ENCODE peak calls at places on chromosomes 13 and 19, in six cellular contexts. J is thoracic aorta, F is mammary epithelial cell, T is GM12878, Y is cardiac muscle cell, H is psoas muscle. B is an unnamed sample.

GRCh38 chr13:101231751-101232428 is 184.4 kb downstream of the NALCN start:
- DNase-seq in Y (no peak), J (no peak), T (no peak), F (peak), H (no peak), B (no peak)

GRCh38 chr13:23950736-23951510 is 53.6 kb upstream of the C1QTNF9B start:
- DNase-seq in F (no peak), T (no peak), Y (no peak), H (no peak), J (no peak), B (no peak)

GRCh38 chr19:13729859-13730258 is 34.5 kb upstream of the MRI1 start:
- DNase-seq in H (no peak), Y (no peak), T (no peak), J (no peak), F (no peak), B (no peak)

GRCh38 chr19:8654591-8655339 is 24.3 kb downstream of the NFILZ start:
- DNase-seq in Y (peak), J (no peak), H (peak), T (no peak), F (peak), B (peak)

GRCh38 chr19:15128162-15128770 is 21.1 kb downstream of the SYDE1 start:
- DNase-seq in F (no peak), H (no peak), Y (no peak), T (no peak), J (no peak), B (no peak)

GRCh38 chr19:6801397-6802086 is 29.0 kb downstream of the VAV1 start:
- DNase-seq in F (no peak), J (no peak), Y (peak), T (peak), H (peak), B (no peak)

GRCh38 chr13:40384976-40385857 is 281.2 kb downstream of the FOXO1 start:
- DNase-seq in J (no peak), Y (no peak), H (no peak), F (peak), T (no peak), B (no peak)

GRCh38 chr19:18013621-18014111 is 5.7 kb downstream of the ARRDC2 start:
- DNase-seq in J (no peak), F (no peak), Y (peak), H (peak), T (no peak), B (no peak)

GRCh38 chr13:32164622-32165268 is 133.2 kb downstream of the FRY start:
- DNase-seq in T (peak), J (no peak), H (no peak), F (no peak), Y (peak), B (peak)

GRCh38 chr19:45238556-45238955 is 6.7 kb downstream of the EXOC3L2 start:
- DNase-seq in J (no peak), Y (no peak), F (no peak), T (no peak), H (no peak), B (no peak)

GRCh38 chr13:43764349-43764748 is 22.4 kb downstream of the ENOX1 start:
- DNase-seq in F (no peak), Y (no peak), J (no peak), T (no peak), H (no peak), B (no peak)

GRCh38 chr13:31945202-31945978 is 86.2 kb upstream of the FRY start:
- DNase-seq in J (no peak), F (peak), T (no peak), H (peak), Y (peak), B (no peak)

GRCh38 chr19:38145627-38146026 is 78.4 kb downstream of the DPF1 start:
- DNase-seq in Y (no peak), T (no peak), J (no peak), F (no peak), H (no peak), B (no peak)

GRCh38 chr19:44553478-44554171 is 24.1 kb upstream of the CEACAM20 start:
- DNase-seq in H (no peak), J (no peak), T (no peak), Y (no peak), F (peak), B (no peak)

GRCh38 chr13:28494861-28495585 is at the start of gene FLT1:
- DNase-seq in J (no peak), Y (peak), F (peak), H (peak), T (no peak), B (peak)

GRCh38 chr19:50723735-50724521 is 764 bp downstream of the CLEC11A start:
- DNase-seq in H (no peak), J (no peak), T (no peak), Y (no peak), F (no peak), B (no peak)

GRCh38 chr13:43221611-43222010 is 198.2 kb downstream of the DNAJC15 start:
- DNase-seq in H (no peak), T (no peak), F (no peak), Y (no peak), J (no peak), B (no peak)

GRCh38 chr13:110349239-110349638 is 42.2 kb downstream of the COL4A2 start:
- DNase-seq in J (no peak), F (no peak), T (no peak), Y (no peak), H (no peak), B (peak)

GRCh38 chr13:101554420-101555125 is 102.1 kb downstream of the ITGBL1 start:
- DNase-seq in H (no peak), T (no peak), F (peak), J (no peak), Y (no peak), B (peak)

GRCh38 chr13:25493930-25494707 is 122.3 kb downstream of the ATP8A2 start:
- DNase-seq in H (no peak), Y (peak), J (no peak), F (no peak), T (no peak), B (peak)

GRCh38 chr19:9323557-9323918 is 441 bp upstream of the ZNF559 start:
- DNase-seq in H (peak), T (peak), Y (peak), F (peak), J (peak), B (peak)

GRCh38 chr19:39631626-39632025 is 24.1 kb upstream of the LGALS16 start:
- DNase-seq in Y (no peak), T (no peak), J (no peak), H (no peak), F (no peak), B (no peak)

GRCh38 chr13:112896736-112897602 is 72.0 kb upstream of the MCF2L start:
- DNase-seq in H (peak), T (no peak), F (no peak), J (no peak), Y (no peak), B (peak)

GRCh38 chr13:26406791-26407190 is 150.7 kb upstream of the WASF3 start:
- DNase-seq in Y (no peak), T (no peak), F (no peak), J (no peak), H (no peak), B (no peak)

DNA sequence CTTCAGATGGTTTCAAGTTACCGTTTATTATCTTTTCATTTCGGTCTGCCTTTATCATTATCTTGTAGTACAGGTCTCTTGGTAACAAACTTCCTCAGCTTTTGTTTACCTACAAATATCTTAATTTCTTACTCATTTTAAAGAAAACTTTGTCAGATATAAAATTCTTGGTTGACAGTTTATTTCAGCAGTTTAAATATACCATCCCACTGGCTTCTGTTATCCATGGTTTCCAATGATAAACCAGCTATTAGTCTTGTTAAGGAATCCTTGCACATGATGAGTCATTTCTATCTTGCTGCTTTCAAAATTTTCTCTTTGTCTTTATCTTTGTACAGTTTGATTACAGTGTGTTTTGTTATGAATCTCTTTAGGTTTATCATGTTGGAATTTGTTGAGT is 308.3 kb upstream of the SPRY2 start:
- DNase-seq in J (no peak), T (no peak), H (no peak), Y (no peak), F (no peak), B (no peak)
- H3K27ac ChIP-seq in J (no peak), T (no peak), H (no peak), Y (no peak), F (no peak), B (no peak)

GRCh38 chr19:1718382-1719315 is 34.7 kb upstream of the ONECUT3 start:
- DNase-seq in H (no peak), J (no peak), T (no peak), F (no peak), Y (no peak), B (no peak)

GRCh38 chr19:1717200-1717969 is 35.9 kb upstream of the ONECUT3 start:
- DNase-seq in H (no peak), F (no peak), T (no peak), J (no peak), Y (no peak), B (no peak)

GRCh38 chr19:1717970-1718264 is 35.4 kb upstream of the ONECUT3 start:
- DNase-seq in Y (no peak), H (no peak), F (no peak), J (no peak), T (no peak), B (no peak)

GRCh38 chr19:1719519-1719918 is 33.8 kb upstream of the ONECUT3 start:
- DNase-seq in T (no peak), J (no peak), Y (no peak), F (no peak), H (no peak), B (no peak)

GRCh38 chr19:1720237-1720636 is 33.1 kb upstream of the ONECUT3 start:
- DNase-seq in T (no peak), F (no peak), H (no peak), Y (no peak), J (no peak), B (no peak)
- TF ChIP-seq CTCF in T (no peak), F (no peak), H (no peak), Y (no peak), J (no peak), B (peak)

GRCh38 chr13:33694546-33694945 is 123.4 kb upstream of the RFC3 start:
- DNase-seq in Y (no peak), T (no peak), J (no peak), H (no peak), F (peak), B (no peak)
- H3K4me3 ChIP-seq in Y (no peak), T (no peak), J (no peak), H (no peak), F (no peak), B (no peak)

DNA sequence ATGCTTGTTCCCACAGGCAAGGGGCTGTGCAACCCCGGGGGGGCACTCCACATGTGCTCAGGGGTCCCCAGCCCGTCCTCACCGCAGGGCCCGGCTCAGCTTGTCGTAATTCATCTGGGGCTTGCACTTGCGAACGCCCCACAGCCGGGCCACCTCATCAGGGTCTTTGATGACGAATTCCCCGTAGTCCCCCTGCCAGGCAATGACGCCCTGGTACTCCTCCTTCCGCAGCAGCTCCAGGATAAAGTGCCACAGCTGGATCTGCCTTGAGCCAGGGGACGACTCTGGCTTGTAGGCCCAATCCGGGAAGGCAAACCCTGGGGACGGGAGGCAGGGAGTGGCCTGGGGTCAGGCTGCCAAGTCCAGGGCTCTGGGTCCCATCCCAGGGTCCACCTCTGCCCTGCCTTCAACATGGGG is 4.7 kb downstream of the ERF start:
- DNase-seq in F (no peak), Y (no peak), T (no peak), H (peak), J (no peak), B (no peak)
- H3K27ac ChIP-seq in F (peak), Y (peak), T (no peak), H (peak), J (peak), B (no peak)

GRCh38 chr19:30001794-30002193 is 59.8 kb downstream of the URI1 start:
- DNase-seq in H (no peak), J (no peak), Y (peak), F (no peak), T (no peak), B (no peak)
- TF ChIP-seq CTCF in H (no peak), J (no peak), Y (peak), F (no peak), T (no peak), B (no peak)

GRCh38 chr19:35081201-35081600 is 34.4 kb upstream of the FXYD3 start:
- DNase-seq in T (no peak), H (no peak), F (no peak), Y (no peak), J (no peak), B (no peak)

GRCh38 chr19:35085947-35086346 is 29.7 kb upstream of the FXYD3 start:
- DNase-seq in T (peak), F (no peak), H (no peak), J (no peak), Y (no peak), B (no peak)

GRCh38 chr19:35084078-35084762 is 31.4 kb upstream of the FXYD3 start:
- DNase-seq in J (no peak), F (no peak), Y (no peak), T (no peak), H (no peak), B (no peak)

GRCh38 chr19:35086455-35086854 is 29.2 kb upstream of the FXYD3 start:
- DNase-seq in H (peak), T (no peak), J (no peak), Y (no peak), F (no peak), B (no peak)

GRCh38 chr19:35083678-35084077 is 31.9 kb upstream of the FXYD3 start:
- DNase-seq in H (no peak), F (no peak), T (no peak), Y (no peak), J (no peak), B (no peak)
- H3K4me3 ChIP-seq in H (no peak), F (no peak), T (no peak), Y (no peak), J (no peak), B (no peak)

GRCh38 chr13:50519866-50520265 is 323.6 kb downstream of the DLEU7 start:
- DNase-seq in H (no peak), T (no peak), Y (no peak), J (no peak), F (no peak), B (no peak)

GRCh38 chr13:50523307-50523706 is 320.2 kb downstream of the DLEU7 start:
- DNase-seq in H (no peak), T (no peak), J (no peak), Y (no peak), F (no peak), B (no peak)

GRCh38 chr13:50521750-50522149 is 321.7 kb downstream of the DLEU7 start:
- DNase-seq in F (no peak), J (no peak), Y (no peak), T (no peak), H (no peak), B (no peak)

GRCh38 chr13:50518791-50519201 is 324.7 kb downstream of the DLEU7 start:
- DNase-seq in Y (no peak), J (no peak), F (no peak), H (no peak), T (no peak), B (no peak)

GRCh38 chr13:50521191-50521590 is 322.3 kb downstream of the DLEU7 start:
- DNase-seq in T (no peak), Y (no peak), F (no peak), J (no peak), H (no peak), B (no peak)
- H3K27ac ChIP-seq in T (no peak), Y (no peak), F (no peak), J (no peak), H (peak), B (no peak)

DNA sequence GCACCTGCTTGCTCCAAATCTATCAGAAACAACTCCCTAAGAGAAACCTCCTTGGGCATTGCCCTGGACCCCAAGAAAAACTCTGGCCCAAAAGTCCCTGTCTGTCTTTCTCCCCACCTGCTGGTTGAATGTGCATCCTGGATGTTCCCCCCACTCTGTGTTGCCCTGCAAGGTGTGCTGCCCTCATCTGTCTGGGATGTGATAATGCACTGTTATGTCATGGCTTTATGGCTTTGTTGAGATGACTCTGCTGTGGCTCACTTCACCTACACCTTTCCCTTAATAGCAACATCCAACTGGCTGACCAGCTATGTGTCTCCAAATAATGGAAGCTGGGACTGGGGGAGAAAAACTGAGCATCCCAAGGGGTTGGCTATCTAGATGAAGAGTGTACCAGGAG is 2.6 kb downstream of the ZNF20 start:
- DNase-seq in H (no peak), F (no peak), T (no peak), Y (no peak), J (no peak), B (peak)
- TF ChIP-seq CTCF in H (no peak), F (peak), T (peak), Y (no peak), J (no peak), B (peak)

GRCh38 chr19:56066152-56067023 is 54.7 kb downstream of the ZNF787 start:
- DNase-seq in H (peak), J (no peak), F (peak), T (no peak), Y (peak), B (peak)
- H3K4me3 ChIP-seq in H (peak), J (peak), F (peak), T (peak), Y (no peak), B (peak)